ENCODE peak calls at places on chromosome 3, in ten cellular contexts. One of them, this sample, is unnamed.

GRCh38 chr3:61875073-61875472 is 313.7 kb downstream of the PTPRG start:
- DNase-seq in psoas muscle: no peak
- DNase-seq in MCF 10A: no peak
- DNase-seq in ELR: no peak
- DNase-seq in NCI-H1417: no peak
- DNase-seq in activated gamma-delta T cell treated with Interleukin-2 at 50 U/mL for 16 hours: no peak
- DNase-seq in activated CD8-positive, alpha-beta memory T cell treated with anti-CD3 and anti-CD28 coated beads for 48 hours: no peak
- DNase-seq in H9: no peak
- DNase-seq in pulmonary artery endothelial cell: no peak
- DNase-seq in activated CD4-positive, alpha-beta T cell treated with anti-CD3 and anti-CD28 coated beads, Interleukin-2, amount 50 U/mL, for 24 hours: no peak
- DNase-seq in this sample: no peak

GRCh38 chr3:152486364-152486763 is 217.6 kb downstream of the MBNL1 start:
- DNase-seq in activated CD4-positive, alpha-beta T cell treated with anti-CD3 and anti-CD28 coated beads, Interleukin-2, amount 50 U/mL, for 24 hours: no peak
- DNase-seq in MCF 10A: peak
- DNase-seq in pulmonary artery endothelial cell: no peak
- DNase-seq in activated gamma-delta T cell treated with Interleukin-2 at 50 U/mL for 16 hours: no peak
- DNase-seq in psoas muscle: no peak
- DNase-seq in H9: no peak
- DNase-seq in NCI-H1417: no peak
- DNase-seq in ELR: no peak
- DNase-seq in activated CD8-positive, alpha-beta memory T cell treated with anti-CD3 and anti-CD28 coated beads for 48 hours: no peak
- DNase-seq in this sample: no peak

GRCh38 chr3:48416091-48416505 is 13.8 kb downstream of the PLXNB1 start:
- DNase-seq in ELR: no peak
- DNase-seq in pulmonary artery endothelial cell: no peak
- DNase-seq in activated CD4-positive, alpha-beta T cell treated with anti-CD3 and anti-CD28 coated beads, Interleukin-2, amount 50 U/mL, for 24 hours: no peak
- DNase-seq in activated gamma-delta T cell treated with Interleukin-2 at 50 U/mL for 16 hours: no peak
- DNase-seq in NCI-H1417: no peak
- DNase-seq in activated CD8-positive, alpha-beta memory T cell treated with anti-CD3 and anti-CD28 coated beads for 48 hours: no peak
- DNase-seq in MCF 10A: no peak
- DNase-seq in H9: no peak
- DNase-seq in psoas muscle: peak
- DNase-seq in this sample: no peak

GRCh38 chr3:40720863-40721262 is 196.1 kb downstream of the ZNF621 start:
- DNase-seq in activated CD8-positive, alpha-beta memory T cell treated with anti-CD3 and anti-CD28 coated beads for 48 hours: no peak
- DNase-seq in NCI-H1417: no peak
- DNase-seq in psoas muscle: no peak
- DNase-seq in MCF 10A: no peak
- DNase-seq in pulmonary artery endothelial cell: no peak
- DNase-seq in activated CD4-positive, alpha-beta T cell treated with anti-CD3 and anti-CD28 coated beads, Interleukin-2, amount 50 U/mL, for 24 hours: no peak
- DNase-seq in H9: no peak
- DNase-seq in ELR: no peak
- DNase-seq in activated gamma-delta T cell treated with Interleukin-2 at 50 U/mL for 16 hours: no peak
- DNase-seq in this sample: no peak

GRCh38 chr3:36124118-36124796 is 256.0 kb upstream of the STAC start:
- DNase-seq in pulmonary artery endothelial cell: no peak
- DNase-seq in activated CD4-positive, alpha-beta T cell treated with anti-CD3 and anti-CD28 coated beads, Interleukin-2, amount 50 U/mL, for 24 hours: no peak
- DNase-seq in activated gamma-delta T cell treated with Interleukin-2 at 50 U/mL for 16 hours: no peak
- DNase-seq in activated CD8-positive, alpha-beta memory T cell treated with anti-CD3 and anti-CD28 coated beads for 48 hours: no peak
- DNase-seq in ELR: peak
- DNase-seq in MCF 10A: peak
- DNase-seq in psoas muscle: no peak
- DNase-seq in NCI-H1417: no peak
- DNase-seq in H9: peak
- DNase-seq in this sample: peak

GRCh38 chr3:55518451-55518850 is 31.3 kb upstream of the WNT5A start:
- DNase-seq in activated gamma-delta T cell treated with Interleukin-2 at 50 U/mL for 16 hours: no peak
- DNase-seq in H9: no peak
- DNase-seq in ELR: no peak
- DNase-seq in activated CD8-positive, alpha-beta memory T cell treated with anti-CD3 and anti-CD28 coated beads for 48 hours: no peak
- DNase-seq in activated CD4-positive, alpha-beta T cell treated with anti-CD3 and anti-CD28 coated beads, Interleukin-2, amount 50 U/mL, for 24 hours: no peak
- DNase-seq in MCF 10A: peak
- DNase-seq in pulmonary artery endothelial cell: no peak
- DNase-seq in NCI-H1417: no peak
- DNase-seq in psoas muscle: no peak
- DNase-seq in this sample: peak

GRCh38 chr3:17133637-17134545 is 249.1 kb downstream of the PLCL2 start:
- DNase-seq in psoas muscle: peak
- DNase-seq in MCF 10A: no peak
- DNase-seq in activated CD4-positive, alpha-beta T cell treated with anti-CD3 and anti-CD28 coated beads, Interleukin-2, amount 50 U/mL, for 24 hours: no peak
- DNase-seq in ELR: no peak
- DNase-seq in NCI-H1417: no peak
- DNase-seq in activated gamma-delta T cell treated with Interleukin-2 at 50 U/mL for 16 hours: no peak
- DNase-seq in pulmonary artery endothelial cell: no peak
- DNase-seq in activated CD8-positive, alpha-beta memory T cell treated with anti-CD3 and anti-CD28 coated beads for 48 hours: no peak
- DNase-seq in H9: no peak
- DNase-seq in this sample: no peak

GRCh38 chr3:184486614-184487013 is 75.0 kb upstream of the EPHB3 start:
- DNase-seq in MCF 10A: no peak
- DNase-seq in activated gamma-delta T cell treated with Interleukin-2 at 50 U/mL for 16 hours: no peak
- DNase-seq in H9: no peak
- DNase-seq in NCI-H1417: no peak
- DNase-seq in pulmonary artery endothelial cell: no peak
- DNase-seq in psoas muscle: no peak
- DNase-seq in ELR: no peak
- DNase-seq in activated CD8-positive, alpha-beta memory T cell treated with anti-CD3 and anti-CD28 coated beads for 48 hours: no peak
- DNase-seq in activated CD4-positive, alpha-beta T cell treated with anti-CD3 and anti-CD28 coated beads, Interleukin-2, amount 50 U/mL, for 24 hours: no peak
- DNase-seq in this sample: no peak

GRCh38 chr3:127650236-127650635 is 21.3 kb downstream of the PODXL2 start:
- DNase-seq in psoas muscle: no peak
- DNase-seq in pulmonary artery endothelial cell: no peak
- DNase-seq in MCF 10A: no peak
- DNase-seq in ELR: no peak
- DNase-seq in NCI-H1417: no peak
- DNase-seq in activated gamma-delta T cell treated with Interleukin-2 at 50 U/mL for 16 hours: no peak
- DNase-seq in activated CD4-positive, alpha-beta T cell treated with anti-CD3 and anti-CD28 coated beads, Interleukin-2, amount 50 U/mL, for 24 hours: no peak
- DNase-seq in activated CD8-positive, alpha-beta memory T cell treated with anti-CD3 and anti-CD28 coated beads for 48 hours: no peak
- DNase-seq in H9: no peak
- DNase-seq in this sample: no peak

GRCh38 chr3:10505050-10505790 is at the start of gene ATP2B2:
- DNase-seq in pulmonary artery endothelial cell: no peak
- DNase-seq in H9: peak
- DNase-seq in NCI-H1417: peak
- DNase-seq in activated CD4-positive, alpha-beta T cell treated with anti-CD3 and anti-CD28 coated beads, Interleukin-2, amount 50 U/mL, for 24 hours: no peak
- DNase-seq in ELR: no peak
- DNase-seq in MCF 10A: no peak
- DNase-seq in psoas muscle: peak
- DNase-seq in activated CD8-positive, alpha-beta memory T cell treated with anti-CD3 and anti-CD28 coated beads for 48 hours: no peak
- DNase-seq in activated gamma-delta T cell treated with Interleukin-2 at 50 U/mL for 16 hours: peak
- DNase-seq in this sample: no peak

GRCh38 chr3:186788482-186789370 is 5.3 kb downstream of the EIF4A2 start:
- DNase-seq in activated gamma-delta T cell treated with Interleukin-2 at 50 U/mL for 16 hours: no peak
- DNase-seq in activated CD8-positive, alpha-beta memory T cell treated with anti-CD3 and anti-CD28 coated beads for 48 hours: no peak
- DNase-seq in H9: no peak
- DNase-seq in ELR: peak
- DNase-seq in MCF 10A: peak
- DNase-seq in psoas muscle: no peak
- DNase-seq in activated CD4-positive, alpha-beta T cell treated with anti-CD3 and anti-CD28 coated beads, Interleukin-2, amount 50 U/mL, for 24 hours: no peak
- DNase-seq in NCI-H1417: no peak
- DNase-seq in pulmonary artery endothelial cell: no peak
- DNase-seq in this sample: no peak

GRCh38 chr3:55162031-55162784 is 234.3 kb upstream of the LRTM1 start:
- DNase-seq in activated gamma-delta T cell treated with Interleukin-2 at 50 U/mL for 16 hours: no peak
- DNase-seq in activated CD4-positive, alpha-beta T cell treated with anti-CD3 and anti-CD28 coated beads, Interleukin-2, amount 50 U/mL, for 24 hours: no peak
- DNase-seq in pulmonary artery endothelial cell: no peak
- DNase-seq in activated CD8-positive, alpha-beta memory T cell treated with anti-CD3 and anti-CD28 coated beads for 48 hours: no peak
- DNase-seq in MCF 10A: peak
- DNase-seq in ELR: peak
- DNase-seq in H9: no peak
- DNase-seq in psoas muscle: no peak
- DNase-seq in NCI-H1417: no peak
- DNase-seq in this sample: no peak

GRCh38 chr3:136943396-136943795 is 14.4 kb upstream of the IL20RB start:
- DNase-seq in ELR: no peak
- DNase-seq in activated CD4-positive, alpha-beta T cell treated with anti-CD3 and anti-CD28 coated beads, Interleukin-2, amount 50 U/mL, for 24 hours: no peak
- DNase-seq in psoas muscle: no peak
- DNase-seq in H9: no peak
- DNase-seq in activated gamma-delta T cell treated with Interleukin-2 at 50 U/mL for 16 hours: no peak
- DNase-seq in MCF 10A: no peak
- DNase-seq in activated CD8-positive, alpha-beta memory T cell treated with anti-CD3 and anti-CD28 coated beads for 48 hours: no peak
- DNase-seq in pulmonary artery endothelial cell: no peak
- DNase-seq in NCI-H1417: no peak
- DNase-seq in this sample: no peak

GRCh38 chr3:187741403-187742350 is 3.6 kb downstream of the BCL6 start:
- DNase-seq in activated CD4-positive, alpha-beta T cell treated with anti-CD3 and anti-CD28 coated beads, Interleukin-2, amount 50 U/mL, for 24 hours: peak
- DNase-seq in NCI-H1417: peak
- DNase-seq in pulmonary artery endothelial cell: no peak
- DNase-seq in ELR: peak
- DNase-seq in H9: peak
- DNase-seq in activated gamma-delta T cell treated with Interleukin-2 at 50 U/mL for 16 hours: peak
- DNase-seq in activated CD8-positive, alpha-beta memory T cell treated with anti-CD3 and anti-CD28 coated beads for 48 hours: no peak
- DNase-seq in psoas muscle: peak
- DNase-seq in MCF 10A: peak
- DNase-seq in this sample: peak

GRCh38 chr3:47504113-47504512 is 9.4 kb downstream of the ELP6 start:
- DNase-seq in pulmonary artery endothelial cell: no peak
- DNase-seq in activated CD4-positive, alpha-beta T cell treated with anti-CD3 and anti-CD28 coated beads, Interleukin-2, amount 50 U/mL, for 24 hours: no peak
- DNase-seq in activated gamma-delta T cell treated with Interleukin-2 at 50 U/mL for 16 hours: no peak
- DNase-seq in NCI-H1417: no peak
- DNase-seq in psoas muscle: no peak
- DNase-seq in MCF 10A: no peak
- DNase-seq in activated CD8-positive, alpha-beta memory T cell treated with anti-CD3 and anti-CD28 coated beads for 48 hours: no peak
- DNase-seq in H9: no peak
- DNase-seq in ELR: no peak
- DNase-seq in this sample: no peak

GRCh38 chr3:160886421-160886820 is 130.4 kb downstream of the PPM1L start:
- DNase-seq in pulmonary artery endothelial cell: no peak
- DNase-seq in ELR: no peak
- DNase-seq in NCI-H1417: no peak
- DNase-seq in MCF 10A: no peak
- DNase-seq in H9: no peak
- DNase-seq in activated CD4-positive, alpha-beta T cell treated with anti-CD3 and anti-CD28 coated beads, Interleukin-2, amount 50 U/mL, for 24 hours: no peak
- DNase-seq in psoas muscle: no peak
- DNase-seq in activated CD8-positive, alpha-beta memory T cell treated with anti-CD3 and anti-CD28 coated beads for 48 hours: no peak
- DNase-seq in activated gamma-delta T cell treated with Interleukin-2 at 50 U/mL for 16 hours: no peak
- DNase-seq in this sample: no peak

GRCh38 chr3:142997330-142997729 is 4.0 kb upstream of the U2SURP start:
- DNase-seq in psoas muscle: no peak
- DNase-seq in ELR: no peak
- DNase-seq in activated CD8-positive, alpha-beta memory T cell treated with anti-CD3 and anti-CD28 coated beads for 48 hours: no peak
- DNase-seq in activated gamma-delta T cell treated with Interleukin-2 at 50 U/mL for 16 hours: no peak
- DNase-seq in H9: no peak
- DNase-seq in pulmonary artery endothelial cell: no peak
- DNase-seq in MCF 10A: no peak
- DNase-seq in NCI-H1417: no peak
- DNase-seq in activated CD4-positive, alpha-beta T cell treated with anti-CD3 and anti-CD28 coated beads, Interleukin-2, amount 50 U/mL, for 24 hours: no peak
- DNase-seq in this sample: no peak

GRCh38 chr3:138232705-138233364 is 45.7 kb downstream of the ARMC8 start:
- DNase-seq in H9: no peak
- DNase-seq in NCI-H1417: no peak
- DNase-seq in activated gamma-delta T cell treated with Interleukin-2 at 50 U/mL for 16 hours: no peak
- DNase-seq in ELR: no peak
- DNase-seq in pulmonary artery endothelial cell: no peak
- DNase-seq in MCF 10A: no peak
- DNase-seq in activated CD4-positive, alpha-beta T cell treated with anti-CD3 and anti-CD28 coated beads, Interleukin-2, amount 50 U/mL, for 24 hours: no peak
- DNase-seq in psoas muscle: no peak
- DNase-seq in activated CD8-positive, alpha-beta memory T cell treated with anti-CD3 and anti-CD28 coated beads for 48 hours: no peak
- DNase-seq in this sample: no peak

GRCh38 chr3:126266291-126266840 is 86.0 kb upstream of the ALDH1L1 start:
- DNase-seq in activated CD8-positive, alpha-beta memory T cell treated with anti-CD3 and anti-CD28 coated beads for 48 hours: no peak
- DNase-seq in activated CD4-positive, alpha-beta T cell treated with anti-CD3 and anti-CD28 coated beads, Interleukin-2, amount 50 U/mL, for 24 hours: no peak
- DNase-seq in psoas muscle: peak
- DNase-seq in H9: no peak
- DNase-seq in NCI-H1417: no peak
- DNase-seq in pulmonary artery endothelial cell: no peak
- DNase-seq in MCF 10A: peak
- DNase-seq in ELR: peak
- DNase-seq in activated gamma-delta T cell treated with Interleukin-2 at 50 U/mL for 16 hours: no peak
- DNase-seq in this sample: no peak

GRCh38 chr3:31546152-31546551 is 13.4 kb downstream of the STT3B start:
- DNase-seq in activated CD8-positive, alpha-beta memory T cell treated with anti-CD3 and anti-CD28 coated beads for 48 hours: no peak
- DNase-seq in activated gamma-delta T cell treated with Interleukin-2 at 50 U/mL for 16 hours: no peak
- DNase-seq in MCF 10A: no peak
- DNase-seq in pulmonary artery endothelial cell: no peak
- DNase-seq in H9: no peak
- DNase-seq in psoas muscle: no peak
- DNase-seq in NCI-H1417: no peak
- DNase-seq in ELR: peak
- DNase-seq in activated CD4-positive, alpha-beta T cell treated with anti-CD3 and anti-CD28 coated beads, Interleukin-2, amount 50 U/mL, for 24 hours: no peak
- DNase-seq in this sample: peak

GRCh38 chr3:161851941-161852566 is 355.4 kb downstream of the OTOL1 start:
- DNase-seq in psoas muscle: no peak
- DNase-seq in pulmonary artery endothelial cell: no peak
- DNase-seq in activated CD8-positive, alpha-beta memory T cell treated with anti-CD3 and anti-CD28 coated beads for 48 hours: no peak
- DNase-seq in H9: peak
- DNase-seq in activated CD4-positive, alpha-beta T cell treated with anti-CD3 and anti-CD28 coated beads, Interleukin-2, amount 50 U/mL, for 24 hours: no peak
- DNase-seq in MCF 10A: peak
- DNase-seq in activated gamma-delta T cell treated with Interleukin-2 at 50 U/mL for 16 hours: no peak
- DNase-seq in NCI-H1417: peak
- DNase-seq in ELR: peak
- DNase-seq in this sample: no peak

GRCh38 chr3:9862391-9863235 is 17.4 kb downstream of the CIDEC start:
- DNase-seq in MCF 10A: no peak
- DNase-seq in activated CD8-positive, alpha-beta memory T cell treated with anti-CD3 and anti-CD28 coated beads for 48 hours: no peak
- DNase-seq in activated gamma-delta T cell treated with Interleukin-2 at 50 U/mL for 16 hours: no peak
- DNase-seq in activated CD4-positive, alpha-beta T cell treated with anti-CD3 and anti-CD28 coated beads, Interleukin-2, amount 50 U/mL, for 24 hours: no peak
- DNase-seq in H9: peak
- DNase-seq in psoas muscle: peak
- DNase-seq in pulmonary artery endothelial cell: no peak
- DNase-seq in NCI-H1417: no peak
- DNase-seq in ELR: peak
- DNase-seq in this sample: no peak

This sample was measured in foreskin keratinocyte.